ENCODE peak calls at places on chromosomes 4 and X, in five cellular contexts. One of them, this sample, is unnamed.

GRCh38 chrX:45807572-45808425 is 607.1 kb upstream of the DIPK2B start:
- DNase-seq in substantia nigra: no peak
- DNase-seq in adrenal gland: no peak
- DNase-seq in EH: peak; percentile 68
- DNase-seq in GDM1: no peak
- DNase-seq in this sample: peak; percentile 71

GRCh38 chr4:178414881-178415446 is 972.7 kb upstream of the AGA start:
- DNase-seq in substantia nigra: no peak
- DNase-seq in adrenal gland: no peak
- DNase-seq in EH: no peak
- DNase-seq in GDM1: no peak
- DNase-seq in this sample: no peak

GRCh38 chr4:53098681-53099121 is 236.6 kb downstream of the RASL11B start:
- DNase-seq in substantia nigra: no peak
- DNase-seq in adrenal gland: no peak
- DNase-seq in EH: peak; percentile 79
- DNase-seq in GDM1: no peak
- DNase-seq in this sample: peak; percentile 88

GRCh38 chr4:11543710-11544109 is 115.0 kb upstream of the HS3ST1 start:
- DNase-seq in substantia nigra: no peak
- DNase-seq in adrenal gland: peak; percentile 58
- DNase-seq in EH: no peak
- DNase-seq in GDM1: peak; percentile 3
- DNase-seq in this sample: peak; percentile 95

GRCh38 chrX:46597774-46598173 is 24.2 kb downstream of the CHST7 start:
- DNase-seq in substantia nigra: no peak
- DNase-seq in adrenal gland: no peak
- DNase-seq in EH: no peak
- DNase-seq in GDM1: no peak
- DNase-seq in this sample: peak; percentile 49

GRCh38 chr4:29756966-29757365 is 963.2 kb upstream of the PCDH7 start:
- DNase-seq in substantia nigra: no peak
- DNase-seq in adrenal gland: no peak
- DNase-seq in EH: no peak
- DNase-seq in GDM1: no peak
- DNase-seq in this sample: no peak

GRCh38 chrX:139020793-139021192 is 309.3 kb upstream of the FGF13 start:
- DNase-seq in substantia nigra: no peak
- DNase-seq in adrenal gland: no peak
- DNase-seq in EH: no peak
- DNase-seq in GDM1: no peak
- DNase-seq in this sample: no peak

GRCh38 chr4:151524610-151525009 is 115.6 kb downstream of the FHIP1A start:
- DNase-seq in substantia nigra: no peak
- DNase-seq in adrenal gland: no peak
- DNase-seq in EH: no peak
- DNase-seq in GDM1: no peak
- DNase-seq in this sample: no peak

GRCh38 chr4:4866833-4867744 is 7.6 kb downstream of the MSX1 start:
- DNase-seq in substantia nigra: no peak
- DNase-seq in adrenal gland: no peak
- DNase-seq in EH: no peak
- DNase-seq in GDM1: no peak
- DNase-seq in this sample: no peak

GRCh38 chrX:9153299-9153698 is 119.4 kb upstream of the FAM9B start:
- DNase-seq in substantia nigra: no peak
- DNase-seq in adrenal gland: no peak
- DNase-seq in EH: peak; percentile 68
- DNase-seq in GDM1: no peak
- DNase-seq in this sample: peak; percentile 11

GRCh38 chrX:76184276-76184675 is 11.4 kb downstream of the PBDC1 start:
- DNase-seq in substantia nigra: no peak
- DNase-seq in adrenal gland: no peak
- DNase-seq in EH: peak; percentile 4
- DNase-seq in GDM1: no peak
- DNase-seq in this sample: no peak

GRCh38 chr4:103018391-103019318 is 850 bp downstream of the SLC9B1 start:
- DNase-seq in substantia nigra: no peak
- DNase-seq in adrenal gland: peak; percentile 68
- DNase-seq in EH: peak; percentile 0
- DNase-seq in GDM1: no peak
- DNase-seq in this sample: no peak

GRCh38 chr4:107618656-107619055 is 101.4 kb downstream of the PAPSS1 start:
- DNase-seq in substantia nigra: no peak
- DNase-seq in adrenal gland: no peak
- DNase-seq in EH: peak; percentile 7
- DNase-seq in GDM1: no peak
- DNase-seq in this sample: no peak

GRCh38 chr4:154927126-154927525 is 146.1 kb downstream of the RBM46 start:
- DNase-seq in substantia nigra: no peak
- DNase-seq in adrenal gland: no peak
- DNase-seq in EH: no peak
- DNase-seq in GDM1: no peak
- DNase-seq in this sample: no peak

GRCh38 chrX:22748093-22748999 is 251.4 kb upstream of the DDX53 start:
- DNase-seq in substantia nigra: peak; percentile 11
- DNase-seq in adrenal gland: peak; percentile 58
- DNase-seq in EH: peak; percentile 44
- DNase-seq in GDM1: peak; percentile 9
- DNase-seq in this sample: peak; percentile 46

GRCh38 chrX:15751160-15751819 is 13.2 kb downstream of the CA5B start:
- DNase-seq in substantia nigra: no peak
- DNase-seq in adrenal gland: no peak
- DNase-seq in EH: peak; percentile 91
- DNase-seq in GDM1: peak; percentile 19
- DNase-seq in this sample: peak; percentile 34

GRCh38 chr4:21948347-21949072 is at the start of gene KCNIP4:
- DNase-seq in substantia nigra: no peak
- DNase-seq in adrenal gland: no peak
- DNase-seq in EH: peak; percentile 4
- DNase-seq in GDM1: no peak
- DNase-seq in this sample: no peak

GRCh38 chrX:134664202-134664601 is 5.9 kb upstream of the PLAC1 start:
- DNase-seq in substantia nigra: no peak
- DNase-seq in adrenal gland: no peak
- DNase-seq in EH: peak; percentile 59
- DNase-seq in GDM1: no peak
- DNase-seq in this sample: no peak

GRCh38 chr4:8821151-8821950 is 50.3 kb downstream of the HMX1 start:
- DNase-seq in substantia nigra: no peak
- DNase-seq in adrenal gland: peak; percentile 28
- DNase-seq in EH: no peak
- DNase-seq in GDM1: no peak
- DNase-seq in this sample: no peak

GRCh38 chr4:159926871-159927270 is 824.0 kb downstream of the RAPGEF2 start:
- DNase-seq in substantia nigra: no peak
- DNase-seq in adrenal gland: no peak
- DNase-seq in EH: no peak
- DNase-seq in GDM1: no peak
- DNase-seq in this sample: no peak

GRCh38 chr4:106315476-106315967 is 487 bp downstream of the TBCK start:
- DNase-seq in substantia nigra: no peak
- DNase-seq in adrenal gland: no peak
- DNase-seq in EH: peak; percentile 46
- DNase-seq in GDM1: peak; percentile 48
- DNase-seq in this sample: no peak

GRCh38 chr4:38965866-38966265 is 66.3 kb downstream of the TMEM156 start:
- DNase-seq in substantia nigra: no peak
- DNase-seq in adrenal gland: no peak
- DNase-seq in EH: no peak
- DNase-seq in GDM1: no peak
- DNase-seq in this sample: no peak

GRCh38 chr4:11765849-11766453 is 337.3 kb upstream of the HS3ST1 start:
- DNase-seq in substantia nigra: no peak
- DNase-seq in adrenal gland: peak; percentile 57
- DNase-seq in EH: peak; percentile 6
- DNase-seq in GDM1: no peak
- DNase-seq in this sample: peak; percentile 75

GRCh38 chr4:88522702-88523324 is 763 bp downstream of the PYURF start:
- DNase-seq in substantia nigra: no peak
- DNase-seq in adrenal gland: peak; percentile 62
- DNase-seq in EH: peak; percentile 51
- DNase-seq in GDM1: peak; percentile 11
- DNase-seq in this sample: peak; percentile 54

GRCh38 chrX:47562615-47563243 is 1.7 kb downstream of the ARAF start:
- DNase-seq in substantia nigra: no peak
- DNase-seq in adrenal gland: no peak
- DNase-seq in EH: peak; percentile 44
- DNase-seq in GDM1: peak; percentile 30
- DNase-seq in this sample: peak; percentile 47

GRCh38 chrX:120120223-120120622 is 4.5 kb upstream of the RHOXF1 start:
- DNase-seq in substantia nigra: no peak
- DNase-seq in adrenal gland: no peak
- DNase-seq in EH: peak; percentile 34
- DNase-seq in GDM1: no peak
- DNase-seq in this sample: no peak

GRCh38 chr4:54382623-54383022 is 153.5 kb downstream of the PDGFRA start:
- DNase-seq in substantia nigra: no peak
- DNase-seq in adrenal gland: no peak
- DNase-seq in EH: no peak
- DNase-seq in GDM1: no peak
- DNase-seq in this sample: no peak

GRCh38 chr4:37453361-37454262 is 209.1 kb downstream of the NWD2 start:
- DNase-seq in substantia nigra: peak; percentile 65
- DNase-seq in adrenal gland: peak; percentile 64
- DNase-seq in EH: peak; percentile 2
- DNase-seq in GDM1: no peak
- DNase-seq in this sample: peak; percentile 39

This sample was measured in endothelial cell of umbilical vein.